ENCODE peak calls at places on chromosomes 5 and 9, in eight cellular contexts. S is activated naive CD4-positive, alpha-beta T cell treated with Interleukin-2 at 50 U/mL for 16 hours; B is choroid plexus epithelial cell; K is PC-3; N is germinal center; C is aorta; V is AG09319; Q is stimulated activated CD4-positive, alpha-beta T cell treated with anti-CD3 and anti-CD28 coated beads, Interleukin-4, amount 100 ng/mL, for 24 hours. R is an unnamed sample.

GRCh38 chr9:124779368-124780059 is 2.6 kb downstream of the OLFML2A start:
- DNase-seq in V (peak; percentile 85), C (no peak), K (peak; percentile 88), B (peak; percentile 95), S (no peak), Q (no peak), N (no peak), R (peak; percentile 80)

GRCh38 chr5:89199306-89199705 is 316.3 kb upstream of the MEF2C start:
- DNase-seq in V (no peak), B (no peak), C (no peak), S (no peak), K (no peak), N (no peak), Q (no peak), R (no peak)

GRCh38 chr5:132273631-132274030 is 16.1 kb downstream of the PDLIM4 start:
- DNase-seq in K (no peak), B (no peak), S (no peak), C (no peak), V (no peak), Q (no peak), N (no peak), R (peak; percentile 77)

GRCh38 chr5:156435101-156435500 is 108.1 kb downstream of the SGCD start:
- DNase-seq in N (no peak), Q (no peak), S (no peak), B (no peak), K (no peak), V (no peak), C (no peak), R (no peak)

GRCh38 chr9:101383361-101383760 is 1.4 kb downstream of the BAAT start:
- DNase-seq in K (no peak), Q (no peak), S (no peak), V (no peak), B (no peak), C (no peak), N (no peak), R (peak; percentile 76)

GRCh38 chr9:130523921-130524320 is 55.5 kb upstream of the FUBP3 start:
- DNase-seq in K (no peak), Q (no peak), S (no peak), C (no peak), V (no peak), B (no peak), N (no peak), R (no peak)

GRCh38 chr9:71760901-71761300 is 7.4 kb downstream of the CEMIP2 start:
- DNase-seq in Q (no peak), B (no peak), N (no peak), S (no peak), C (no peak), V (no peak), K (no peak), R (no peak)

GRCh38 chr9:94656190-94656589 is 16.9 kb upstream of the FBP1 start:
- DNase-seq in K (no peak), V (no peak), B (peak; percentile 46), Q (peak; percentile 44), N (peak; percentile 64), C (peak; percentile 65), S (peak; percentile 35), R (no peak)

GRCh38 chr5:132907161-132907560 is 33.7 kb downstream of the LEAP2 start:
- DNase-seq in V (no peak), N (no peak), B (no peak), K (no peak), S (no peak), Q (no peak), C (no peak), R (no peak)

GRCh38 chr5:160959804-160960203 is 107.8 kb upstream of the ATP10B start:
- DNase-seq in B (no peak), K (peak; percentile 37), V (no peak), Q (no peak), C (no peak), N (no peak), S (no peak), R (peak; percentile 91)

GRCh38 chr9:93365427-93366118 is 85.9 kb upstream of the FAM120A start:
- DNase-seq in B (no peak), S (no peak), N (no peak), V (no peak), Q (no peak), K (no peak), C (no peak), R (no peak)

GRCh38 chr9:134836406-134836970 is 44.1 kb upstream of the FCN2 start:
- DNase-seq in N (no peak), Q (no peak), K (no peak), S (no peak), C (no peak), V (no peak), B (no peak), R (no peak)

GRCh38 chr5:173771058-173771742 is 116.9 kb upstream of the CPEB4 start:
- DNase-seq in K (no peak), N (no peak), B (peak; percentile 40), C (no peak), V (no peak), Q (no peak), S (no peak), R (no peak)

GRCh38 chr9:88922091-88922490 is 69.2 kb upstream of the S1PR3 start:
- DNase-seq in K (no peak), V (no peak), B (no peak), N (peak; percentile 7), Q (peak; percentile 43), C (no peak), S (peak; percentile 20), R (no peak)

GRCh38 chr5:31731016-31731415 is 92.1 kb downstream of the PDZD2 start:
- DNase-seq in N (no peak), V (no peak), C (no peak), K (no peak), B (no peak), S (no peak), Q (no peak), R (no peak)

GRCh38 chr5:84378961-84379360 is 5.7 kb downstream of the EDIL3 start:
- DNase-seq in N (no peak), Q (no peak), V (no peak), C (no peak), B (peak; percentile 85), S (no peak), K (no peak), R (no peak)

GRCh38 chr5:1206521-1207412 is 5.4 kb downstream of the SLC6A19 start:
- DNase-seq in K (no peak), S (no peak), V (no peak), C (peak; percentile 38), N (no peak), Q (no peak), B (no peak), R (no peak)

GRCh38 chr9:121288874-121289553 is 21.1 kb downstream of the GSN start:
- DNase-seq in Q (no peak), K (no peak), B (peak; percentile 90), S (no peak), C (peak; percentile 85), N (no peak), V (no peak), R (peak; percentile 94)

GRCh38 chr9:35110327-35110758 is 5.3 kb downstream of the ATOSB start:
- DNase-seq in K (peak; percentile 56), Q (no peak), C (peak; percentile 85), V (no peak), N (no peak), S (no peak), B (peak; percentile 56), R (peak; percentile 78)

GRCh38 chr9:93124793-93125192 is 9.3 kb downstream of the NINJ1 start:
- DNase-seq in S (no peak), V (no peak), N (no peak), K (no peak), Q (no peak), B (no peak), C (peak; percentile 43), R (no peak)

GRCh38 chr9:120946259-120946658 is 19.7 kb upstream of the TRAF1 start:
- DNase-seq in V (no peak), N (no peak), C (no peak), Q (no peak), K (peak; percentile 69), B (peak; percentile 57), S (no peak), R (no peak)

GRCh38 chr5:138469540-138470321 is 4.5 kb downstream of the EGR1 start:
- DNase-seq in C (no peak), B (peak; percentile 77), Q (no peak), K (no peak), N (no peak), S (no peak), V (peak; percentile 87), R (peak; percentile 60)

GRCh38 chr9:18861599-18862546 is 171.1 kb downstream of the SAXO1 start:
- DNase-seq in K (no peak), C (peak; percentile 85), Q (no peak), S (no peak), N (no peak), B (peak; percentile 67), V (peak; percentile 11), R (peak; percentile 30)

R was measured in kidney tubule cell.